ENCODE peak calls at places on chromosomes 3 and 15, in six cellular contexts. One of them, this sample, is unnamed. For H3K9me3, the result is how much of the 10 kb centered on the place peaks cover.

GRCh38 chr3:174016186-174016585 is 618.6 kb downstream of the NLGN1 start:
- DNase-seq in WERI-Rb-1: no peak
- DNase-seq in aorta: no peak
- DNase-seq in mucosa of descending colon: no peak
- DNase-seq in pancreas: no peak
- DNase-seq in heart right ventricle: no peak
- DNase-seq in this sample: no peak

GRCh38 chr3:33041909-33042308 is 55.0 kb downstream of the GLB1 start:
- DNase-seq in WERI-Rb-1: no peak
- DNase-seq in aorta: no peak
- DNase-seq in mucosa of descending colon: no peak
- DNase-seq in pancreas: no peak
- DNase-seq in heart right ventricle: no peak
- DNase-seq in this sample: no peak

GRCh38 chr15:50542051-50542450 is 4.4 kb downstream of the USP50 start:
- DNase-seq in WERI-Rb-1: no peak
- DNase-seq in aorta: no peak
- DNase-seq in mucosa of descending colon: no peak
- DNase-seq in pancreas: no peak
- DNase-seq in heart right ventricle: no peak
- DNase-seq in this sample: no peak

GRCh38 chr3:102024270-102024904 is 175.1 kb downstream of the NFKBIZ start:
- DNase-seq in WERI-Rb-1: no peak
- DNase-seq in aorta: no peak
- DNase-seq in mucosa of descending colon: no peak
- DNase-seq in pancreas: no peak
- DNase-seq in heart right ventricle: no peak
- DNase-seq in this sample: no peak

GRCh38 chr15:39084683-39085530 is 496.0 kb upstream of the THBS1 start:
- DNase-seq in WERI-Rb-1: peak
- DNase-seq in aorta: peak
- DNase-seq in mucosa of descending colon: peak
- DNase-seq in pancreas: no peak
- DNase-seq in heart right ventricle: no peak
- DNase-seq in this sample: no peak

GRCh38 chr3:128273841-128274573 is 120.7 kb downstream of the EEFSEC start:
- DNase-seq in WERI-Rb-1: no peak
- DNase-seq in aorta: no peak
- DNase-seq in mucosa of descending colon: no peak
- DNase-seq in pancreas: no peak
- DNase-seq in heart right ventricle: no peak
- DNase-seq in this sample: peak

GRCh38 chr3:44173263-44173662 is 68.4 kb upstream of the TOPAZ1 start:
- DNase-seq in WERI-Rb-1: no peak
- DNase-seq in aorta: no peak
- DNase-seq in mucosa of descending colon: no peak
- DNase-seq in pancreas: no peak
- DNase-seq in heart right ventricle: no peak
- DNase-seq in this sample: no peak

GRCh38 chr15:78419331-78419730 is 18.7 kb upstream of the IREB2 start:
- DNase-seq in WERI-Rb-1: no peak
- DNase-seq in aorta: no peak
- DNase-seq in mucosa of descending colon: peak
- DNase-seq in pancreas: no peak
- DNase-seq in heart right ventricle: no peak
- DNase-seq in this sample: no peak

GRCh38 chr15:35256555-35256954 is 171.5 kb upstream of the NANOGP8 start:
- DNase-seq in WERI-Rb-1: peak
- DNase-seq in aorta: no peak
- DNase-seq in mucosa of descending colon: no peak
- DNase-seq in pancreas: no peak
- DNase-seq in heart right ventricle: no peak
- DNase-seq in this sample: no peak

GRCh38 chr3:43178891-43179366 is 73.0 kb upstream of the POMGNT2 start:
- DNase-seq in WERI-Rb-1: no peak
- DNase-seq in aorta: no peak
- DNase-seq in mucosa of descending colon: peak
- DNase-seq in pancreas: no peak
- DNase-seq in heart right ventricle: no peak
- DNase-seq in this sample: no peak

GRCh38 chr15:25431821-25432561 is 6.8 kb downstream of the UBE3A start:
- DNase-seq in WERI-Rb-1: no peak
- DNase-seq in aorta: no peak
- DNase-seq in mucosa of descending colon: no peak
- DNase-seq in pancreas: no peak
- DNase-seq in heart right ventricle: no peak
- DNase-seq in this sample: no peak

GRCh38 chr3:173938159-173938558 is 540.6 kb downstream of the NLGN1 start:
- DNase-seq in WERI-Rb-1: no peak
- DNase-seq in aorta: no peak
- DNase-seq in mucosa of descending colon: no peak
- DNase-seq in pancreas: no peak
- DNase-seq in heart right ventricle: no peak
- DNase-seq in this sample: no peak

GRCh38 chr3:174355505-174355904 is 503.6 kb upstream of the NAALADL2 start:
- DNase-seq in WERI-Rb-1: no peak
- DNase-seq in aorta: no peak
- DNase-seq in mucosa of descending colon: no peak
- DNase-seq in pancreas: no peak
- DNase-seq in heart right ventricle: no peak
- DNase-seq in this sample: no peak

GRCh38 chr3:159928071-159928491 is 60.6 kb upstream of the IL12A start:
- DNase-seq in WERI-Rb-1: no peak
- DNase-seq in aorta: no peak
- DNase-seq in mucosa of descending colon: no peak
- DNase-seq in pancreas: no peak
- DNase-seq in heart right ventricle: no peak
- DNase-seq in this sample: no peak

GRCh38 chr3:42827654-42828053 is 18.4 kb downstream of the ACKR2 start:
- DNase-seq in WERI-Rb-1: no peak
- DNase-seq in aorta: no peak
- DNase-seq in mucosa of descending colon: peak
- DNase-seq in pancreas: no peak
- DNase-seq in heart right ventricle: no peak
- DNase-seq in this sample: no peak

GRCh38 chr3:126186271-126186670 is 5.9 kb upstream of the ALDH1L1 start:
- DNase-seq in WERI-Rb-1: no peak
- DNase-seq in aorta: no peak
- DNase-seq in mucosa of descending colon: no peak
- DNase-seq in pancreas: no peak
- DNase-seq in heart right ventricle: no peak
- DNase-seq in this sample: no peak

GRCh38 chr15:69593981-69594966 is 141.7 kb downstream of the RPLP1 start:
- DNase-seq in WERI-Rb-1: peak
- DNase-seq in aorta: peak
- DNase-seq in mucosa of descending colon: peak
- DNase-seq in pancreas: peak
- DNase-seq in heart right ventricle: peak
- DNase-seq in this sample: peak

GRCh38 chr3:63413523-63413922 is 135.4 kb downstream of the SYNPR start:
- DNase-seq in WERI-Rb-1: no peak
- DNase-seq in aorta: no peak
- DNase-seq in mucosa of descending colon: no peak
- DNase-seq in pancreas: no peak
- DNase-seq in heart right ventricle: no peak
- DNase-seq in this sample: no peak

GRCh38 chr15:77412972-77413371 is 6.9 kb downstream of the PEAK1 start:
- DNase-seq in WERI-Rb-1: no peak
- DNase-seq in aorta: no peak
- DNase-seq in mucosa of descending colon: no peak
- DNase-seq in pancreas: no peak
- DNase-seq in heart right ventricle: no peak
- DNase-seq in this sample: no peak

GRCh38 chr15:40843885-40844542 is at the start of gene SPINT1:
- DNase-seq in WERI-Rb-1: no peak
- DNase-seq in aorta: peak
- DNase-seq in mucosa of descending colon: peak
- DNase-seq in pancreas: peak
- DNase-seq in heart right ventricle: peak
- DNase-seq in this sample: peak

GRCh38 chr3:132421832-132422231 is 4.5 kb downstream of the DNAJC13 start:
- DNase-seq in WERI-Rb-1: no peak
- DNase-seq in aorta: no peak
- DNase-seq in mucosa of descending colon: no peak
- DNase-seq in pancreas: no peak
- DNase-seq in heart right ventricle: no peak
- DNase-seq in this sample: no peak

GRCh38 chr3:73094127-73094526 is 32.7 kb downstream of the EBLN2 start:
- DNase-seq in WERI-Rb-1: no peak
- DNase-seq in aorta: no peak
- DNase-seq in mucosa of descending colon: no peak
- DNase-seq in pancreas: no peak
- DNase-seq in heart right ventricle: no peak
- DNase-seq in this sample: peak

GRCh38 chr3:4994823-4995499 is 15.7 kb downstream of the BHLHE40 start:
- DNase-seq in WERI-Rb-1: peak
- DNase-seq in aorta: peak
- DNase-seq in mucosa of descending colon: no peak
- DNase-seq in pancreas: no peak
- DNase-seq in heart right ventricle: peak
- DNase-seq in this sample: no peak

GRCh38 chr15:69194854-69195253 is 34.4 kb downstream of the GLCE start:
- DNase-seq in WERI-Rb-1: no peak
- DNase-seq in aorta: no peak
- DNase-seq in mucosa of descending colon: no peak
- DNase-seq in pancreas: no peak
- DNase-seq in heart right ventricle: no peak
- DNase-seq in this sample: no peak

GRCh38 chr3:131224886-131225550 is 156.6 kb upstream of the NUDT16 start:
- DNase-seq in WERI-Rb-1: no peak
- DNase-seq in aorta: no peak
- DNase-seq in mucosa of descending colon: no peak
- DNase-seq in pancreas: no peak
- DNase-seq in heart right ventricle: no peak
- DNase-seq in this sample: no peak

GRCh38 chr3:9399746-9400145 is 2.3 kb downstream of the SETD5 start:
- DNase-seq in WERI-Rb-1: peak
- DNase-seq in aorta: peak
- DNase-seq in mucosa of descending colon: peak
- DNase-seq in pancreas: peak
- DNase-seq in heart right ventricle: peak
- DNase-seq in this sample: peak

GRCh38 chr3:157026091-157026490 is 133.9 kb downstream of the CCNL1 start:
- DNase-seq in WERI-Rb-1: no peak
- DNase-seq in aorta: no peak
- DNase-seq in mucosa of descending colon: no peak
- DNase-seq in pancreas: no peak
- DNase-seq in heart right ventricle: no peak
- DNase-seq in this sample: no peak

GRCh38 chr15:62392411-62392810 is 227.3 kb upstream of the C2CD4B start:
- DNase-seq in WERI-Rb-1: no peak
- DNase-seq in aorta: peak
- DNase-seq in mucosa of descending colon: peak
- DNase-seq in pancreas: no peak
- DNase-seq in heart right ventricle: peak
- DNase-seq in this sample: peak

DNA sequence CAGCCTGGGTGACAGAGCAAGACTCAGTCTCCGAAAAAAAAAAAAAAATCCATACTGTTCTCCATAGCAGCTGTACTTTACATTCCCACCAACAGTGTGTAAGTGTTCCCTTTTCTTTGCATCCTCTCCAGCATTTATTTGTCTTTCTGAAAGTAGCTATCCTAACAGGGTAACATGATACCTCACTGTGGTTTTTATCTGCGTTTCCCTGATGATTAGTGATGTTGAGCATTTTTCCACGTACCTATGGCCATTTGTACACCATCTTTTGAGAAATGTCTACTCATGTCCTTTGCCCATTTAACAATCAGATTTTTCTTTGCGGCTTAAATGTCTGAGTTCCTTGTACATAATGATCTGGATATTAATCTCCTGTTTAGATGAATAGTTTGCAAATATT is 119.3 kb downstream of the RFX7 start:
- DNase-seq in WERI-Rb-1: no peak
- DNase-seq in aorta: no peak
- DNase-seq in mucosa of descending colon: no peak
- DNase-seq in pancreas: no peak
- DNase-seq in heart right ventricle: no peak
- DNase-seq in this sample: no peak
- H3K9me3 ChIP-seq in WERI-Rb-1: under half
- H3K9me3 ChIP-seq in aorta: under half
- H3K9me3 ChIP-seq in mucosa of descending colon: under half
- H3K9me3 ChIP-seq in pancreas: under half
- H3K9me3 ChIP-seq in heart right ventricle: under half
- H3K9me3 ChIP-seq in this sample: under half

GRCh38 chr15:67824900-67825879 is at the start of gene SKOR1:
- DNase-seq in WERI-Rb-1: no peak
- DNase-seq in aorta: no peak
- DNase-seq in mucosa of descending colon: no peak
- DNase-seq in pancreas: peak
- DNase-seq in heart right ventricle: no peak
- DNase-seq in this sample: peak
- H3K9me3 ChIP-seq in WERI-Rb-1: under half
- H3K9me3 ChIP-seq in aorta: under half
- H3K9me3 ChIP-seq in mucosa of descending colon: under half
- H3K9me3 ChIP-seq in pancreas: under half
- H3K9me3 ChIP-seq in heart right ventricle: under half
- H3K9me3 ChIP-seq in this sample: under half

GRCh38 chr3:65732060-65732933 is 306.4 kb downstream of the MAGI1 start:
- DNase-seq in WERI-Rb-1: peak
- DNase-seq in aorta: no peak
- DNase-seq in mucosa of descending colon: no peak
- DNase-seq in pancreas: no peak
- DNase-seq in heart right ventricle: no peak
- DNase-seq in this sample: no peak
- H3K9me3 ChIP-seq in WERI-Rb-1: under half
- H3K9me3 ChIP-seq in aorta: under half
- H3K9me3 ChIP-seq in mucosa of descending colon: under half
- H3K9me3 ChIP-seq in pancreas: under half
- H3K9me3 ChIP-seq in heart right ventricle: under half
- H3K9me3 ChIP-seq in this sample: under half

GRCh38 chr15:91129436-91129835 is 29.4 kb downstream of the SV2B start:
- DNase-seq in WERI-Rb-1: no peak
- DNase-seq in aorta: no peak
- DNase-seq in mucosa of descending colon: no peak
- DNase-seq in pancreas: no peak
- DNase-seq in heart right ventricle: no peak
- DNase-seq in this sample: no peak
- H3K9me3 ChIP-seq in WERI-Rb-1: under half
- H3K9me3 ChIP-seq in aorta: under half
- H3K9me3 ChIP-seq in mucosa of descending colon: under half
- H3K9me3 ChIP-seq in pancreas: under half
- H3K9me3 ChIP-seq in heart right ventricle: under half
- H3K9me3 ChIP-seq in this sample: under half

DNA sequence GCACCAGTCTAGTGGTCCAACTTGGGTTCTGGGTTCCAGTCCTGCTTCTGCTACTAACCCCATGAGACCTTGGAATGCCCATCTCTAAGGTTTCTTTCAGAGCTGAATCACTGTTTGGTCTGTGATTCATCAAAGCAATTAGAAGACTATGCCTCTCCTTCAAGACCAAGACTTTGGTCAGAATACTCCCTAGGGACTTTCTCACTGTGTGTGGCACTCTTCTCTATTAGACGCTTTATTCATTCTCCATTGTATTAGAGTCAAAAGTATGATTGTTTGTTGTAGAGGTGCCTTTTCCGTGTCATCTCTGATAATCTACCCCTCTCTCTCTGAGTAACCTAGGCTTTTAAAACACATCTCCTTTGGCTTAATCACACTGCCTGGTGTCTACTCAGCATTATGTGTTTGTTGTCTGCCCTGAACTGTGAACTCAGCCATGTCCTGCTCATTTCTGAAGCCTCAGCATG is 90.5 kb downstream of the LPP start:
- DNase-seq in WERI-Rb-1: no peak
- DNase-seq in aorta: no peak
- DNase-seq in mucosa of descending colon: no peak
- DNase-seq in pancreas: no peak
- DNase-seq in heart right ventricle: no peak
- DNase-seq in this sample: no peak
- H3K9me3 ChIP-seq in WERI-Rb-1: under half
- H3K9me3 ChIP-seq in aorta: under half
- H3K9me3 ChIP-seq in mucosa of descending colon: under half
- H3K9me3 ChIP-seq in pancreas: under half
- H3K9me3 ChIP-seq in heart right ventricle: under half
- H3K9me3 ChIP-seq in this sample: under half